ENCODE peak calls at places on chromosomes 5 and 9, in four cellular contexts. Z, M, X and K are unnamed samples.

GRCh38 chr5:56330167-56330566 is 97.0 kb upstream of the ANKRD55 start:
- DNase-seq in Z (no peak), M (no peak), X (no peak), K (no peak)

GRCh38 chr5:179802950-179803562 is 3.6 kb downstream of the MGAT4B start:
- DNase-seq in Z (peak), M (no peak), X (no peak), K (peak)

GRCh38 chr5:22835630-22836029 is 17.5 kb downstream of the CDH12 start:
- DNase-seq in Z (no peak), M (no peak), X (no peak), K (peak)

GRCh38 chr9:82036101-82036500 is 47.5 kb downstream of the SPATA31D1 start:
- DNase-seq in Z (no peak), M (no peak), X (no peak), K (no peak)

GRCh38 chr5:136811086-136811485 is 445.7 kb upstream of the TRPC7 start:
- DNase-seq in Z (no peak), M (no peak), X (no peak), K (no peak)

GRCh38 chr5:10691826-10692785 is 68.9 kb downstream of the DAP start:
- DNase-seq in Z (peak), M (no peak), X (no peak), K (no peak)

GRCh38 chr5:10306806-10307205 is 896 bp downstream of the CMBL start:
- DNase-seq in Z (peak), M (no peak), X (no peak), K (peak)

GRCh38 chr5:149656576-149657182 is 73.4 kb upstream of the PPARGC1B start:
- DNase-seq in Z (no peak), M (no peak), X (no peak), K (no peak)

GRCh38 chr9:121972501-121972981 is 120.6 kb downstream of the TTLL11 start:
- DNase-seq in Z (peak), M (no peak), X (no peak), K (no peak)

GRCh38 chr9:35920004-35920658 is 10.8 kb downstream of the SPAAR start:
- DNase-seq in Z (no peak), M (no peak), X (no peak), K (no peak)

GRCh38 chr5:4080370-4080769 is 484.7 kb downstream of the IRX1 start:
- DNase-seq in Z (no peak), M (no peak), X (no peak), K (no peak)

GRCh38 chr5:32217886-32218396 is 43.8 kb upstream of the GOLPH3 start:
- DNase-seq in Z (no peak), M (no peak), X (no peak), K (no peak)

GRCh38 chr9:69919461-69920061 is 98.9 kb downstream of the CFAP95 start:
- DNase-seq in Z (peak), M (no peak), X (no peak), K (peak)

GRCh38 chr5:133996683-133997252 is 8.0 kb downstream of the VDAC1 start:
- DNase-seq in Z (no peak), M (no peak), X (no peak), K (no peak)

GRCh38 chr9:130276121-130276520 is 10.6 kb downstream of the HMCN2 start:
- DNase-seq in Z (peak), M (no peak), X (no peak), K (no peak)

GRCh38 chr5:151086905-151087360 is 6.1 kb upstream of the TNIP1 start:
- DNase-seq in Z (no peak), M (peak), X (peak), K (no peak)

GRCh38 chr5:32506809-32507208 is 62.3 kb upstream of the ZFR start:
- DNase-seq in Z (peak), M (no peak), X (no peak), K (no peak)

GRCh38 chr9:128902351-128903078 is 18.3 kb upstream of the PHYHD1 start:
- DNase-seq in Z (peak), M (peak), X (peak), K (no peak)

GRCh38 chr5:174531782-174532191 is 192.6 kb upstream of the MSX2 start:
- DNase-seq in Z (no peak), M (no peak), X (no peak), K (no peak)

GRCh38 chr9:33198163-33198562 is 31.0 kb upstream of the B4GALT1 start:
- DNase-seq in Z (peak), M (no peak), X (no peak), K (no peak)

GRCh38 chr5:168607946-168608345 is 28.8 kb upstream of the PANK3 start:
- DNase-seq in Z (no peak), M (no peak), X (no peak), K (no peak)